ENCODE peak calls at places on chromosomes 16 and 17, in six cellular contexts. One of them, this sample, is unnamed.

GRCh38 chr16:46961373-46962353 is 11.8 kb downstream of the DNAJA2 start:
- DNase-seq in lung: no peak
- DNase-seq in left ventricle myocardium inferior: no peak
- DNase-seq in stomach: no peak
- DNase-seq in cardiac muscle cell: no peak
- DNase-seq in neural crest cell: no peak
- DNase-seq in this sample: no peak

GRCh38 chr17:65294184-65294719 is 157.1 kb downstream of the RGS9 start:
- DNase-seq in lung: peak; percentile 57
- DNase-seq in left ventricle myocardium inferior: peak; percentile 38
- DNase-seq in stomach: peak; percentile 69
- DNase-seq in cardiac muscle cell: peak; percentile 83
- DNase-seq in neural crest cell: peak; percentile 53
- DNase-seq in this sample: peak; percentile 73

GRCh38 chr17:28896884-28897768 is at the start of gene FLOT2:
- DNase-seq in lung: peak; percentile 83
- DNase-seq in left ventricle myocardium inferior: peak; percentile 67
- DNase-seq in stomach: peak; percentile 54
- DNase-seq in cardiac muscle cell: peak; percentile 83
- DNase-seq in neural crest cell: peak; percentile 53
- DNase-seq in this sample: peak; percentile 71

GRCh38 chr17:65191805-65192740 is 54.9 kb downstream of the RGS9 start:
- DNase-seq in lung: no peak
- DNase-seq in left ventricle myocardium inferior: no peak
- DNase-seq in stomach: no peak
- DNase-seq in cardiac muscle cell: no peak
- DNase-seq in neural crest cell: no peak
- DNase-seq in this sample: no peak

GRCh38 chr16:85376292-85377095 is 236.6 kb upstream of the GSE1 start:
- DNase-seq in lung: no peak
- DNase-seq in left ventricle myocardium inferior: peak; percentile 69
- DNase-seq in stomach: peak; percentile 67
- DNase-seq in cardiac muscle cell: no peak
- DNase-seq in neural crest cell: no peak
- DNase-seq in this sample: no peak

GRCh38 chr16:24980077-24980793 is 34.9 kb downstream of the ARHGAP17 start:
- DNase-seq in lung: no peak
- DNase-seq in left ventricle myocardium inferior: no peak
- DNase-seq in stomach: no peak
- DNase-seq in cardiac muscle cell: no peak
- DNase-seq in neural crest cell: no peak
- DNase-seq in this sample: peak; percentile 45

GRCh38 chr17:79005063-79005861 is 4.3 kb downstream of the CANT1 start:
- DNase-seq in lung: peak; percentile 59
- DNase-seq in left ventricle myocardium inferior: no peak
- DNase-seq in stomach: peak; percentile 74
- DNase-seq in cardiac muscle cell: no peak
- DNase-seq in neural crest cell: no peak
- DNase-seq in this sample: peak; percentile 17

GRCh38 chr17:47287639-47288038 is 34.0 kb downstream of the ITGB3 start:
- DNase-seq in lung: no peak
- DNase-seq in left ventricle myocardium inferior: no peak
- DNase-seq in stomach: no peak
- DNase-seq in cardiac muscle cell: no peak
- DNase-seq in neural crest cell: no peak
- DNase-seq in this sample: no peak

GRCh38 chr16:29898786-29899515 is 399 bp downstream of the SEZ6L2 start:
- DNase-seq in lung: no peak
- DNase-seq in left ventricle myocardium inferior: no peak
- DNase-seq in stomach: peak; percentile 71
- DNase-seq in cardiac muscle cell: no peak
- DNase-seq in neural crest cell: no peak
- DNase-seq in this sample: no peak

GRCh38 chr17:45649796-45650195 is 134.3 kb upstream of the CRHR1 start:
- DNase-seq in lung: no peak
- DNase-seq in left ventricle myocardium inferior: no peak
- DNase-seq in stomach: no peak
- DNase-seq in cardiac muscle cell: no peak
- DNase-seq in neural crest cell: no peak
- DNase-seq in this sample: no peak

DNA sequence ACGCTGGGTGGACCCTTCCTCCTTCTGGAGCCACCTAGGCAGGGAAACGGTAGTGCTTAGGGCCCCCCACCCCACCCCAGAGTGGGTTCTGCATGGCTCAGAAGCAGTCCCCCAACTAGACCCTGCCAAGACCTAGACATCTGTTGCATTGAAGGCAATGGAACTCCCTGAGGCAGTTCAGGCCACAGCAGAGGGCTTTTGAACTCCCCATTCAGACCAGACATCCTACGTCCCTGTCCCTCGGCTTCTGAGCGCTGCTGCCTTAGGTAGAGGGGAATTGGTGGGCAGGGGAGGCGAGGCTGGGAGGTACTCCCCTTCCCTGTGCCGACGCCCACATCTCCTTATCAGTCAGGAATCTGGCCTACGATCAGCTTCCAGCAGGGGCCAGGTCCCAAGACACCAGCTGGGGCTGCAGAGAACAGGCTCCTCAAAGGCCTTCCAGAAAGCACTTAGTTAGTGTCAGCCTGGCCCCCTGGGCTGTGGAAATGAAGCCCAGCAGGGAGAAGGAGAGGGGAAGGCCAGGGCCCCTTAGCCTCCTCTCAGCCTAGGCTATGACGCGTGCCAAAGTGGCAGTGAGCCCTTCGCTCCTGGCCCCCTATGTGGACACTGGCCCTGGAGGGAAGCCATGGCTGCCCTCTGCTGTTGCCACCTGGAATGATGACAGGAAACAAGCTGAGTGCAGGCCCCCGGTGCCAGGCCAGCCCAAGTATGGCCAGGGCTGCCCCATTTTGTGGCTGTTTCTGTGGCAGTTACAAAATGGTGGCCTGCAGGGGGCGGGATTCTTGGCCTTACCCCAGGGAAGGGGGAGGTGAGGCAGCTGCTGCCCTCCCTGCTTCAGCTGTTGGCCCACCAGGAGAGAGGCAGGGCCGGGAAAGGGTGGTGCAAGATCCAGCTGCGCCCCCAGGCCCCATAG is 11.1 kb downstream of the TBX4 start:
- DNase-seq in lung: no peak
- DNase-seq in left ventricle myocardium inferior: no peak
- DNase-seq in stomach: no peak
- DNase-seq in cardiac muscle cell: no peak
- DNase-seq in neural crest cell: no peak
- DNase-seq in this sample: no peak
- TF ChIP-seq CTCF in lung: no peak
- TF ChIP-seq CTCF in left ventricle myocardium inferior: no peak
- TF ChIP-seq CTCF in stomach: no peak
- TF ChIP-seq CTCF in cardiac muscle cell: peak; percentile 11
- TF ChIP-seq CTCF in neural crest cell: peak; percentile 16
- TF ChIP-seq CTCF in this sample: no peak

GRCh38 chr17:27354491-27355081 is 60.7 kb downstream of the WSB1 start:
- DNase-seq in lung: no peak
- DNase-seq in left ventricle myocardium inferior: no peak
- DNase-seq in stomach: no peak
- DNase-seq in cardiac muscle cell: no peak
- DNase-seq in neural crest cell: no peak
- DNase-seq in this sample: no peak

GRCh38 chr17:27352481-27353460 is 58.9 kb downstream of the WSB1 start:
- DNase-seq in lung: no peak
- DNase-seq in left ventricle myocardium inferior: no peak
- DNase-seq in stomach: no peak
- DNase-seq in cardiac muscle cell: no peak
- DNase-seq in neural crest cell: no peak
- DNase-seq in this sample: no peak

GRCh38 chr17:27355419-27355818 is 61.5 kb downstream of the WSB1 start:
- DNase-seq in lung: no peak
- DNase-seq in left ventricle myocardium inferior: no peak
- DNase-seq in stomach: no peak
- DNase-seq in cardiac muscle cell: no peak
- DNase-seq in neural crest cell: no peak
- DNase-seq in this sample: no peak

GRCh38 chr17:27353469-27354050 is 59.6 kb downstream of the WSB1 start:
- DNase-seq in lung: peak; percentile 93
- DNase-seq in left ventricle myocardium inferior: peak; percentile 92
- DNase-seq in stomach: peak; percentile 88
- DNase-seq in cardiac muscle cell: peak; percentile 90
- DNase-seq in neural crest cell: peak; percentile 83
- DNase-seq in this sample: peak; percentile 98

DNA sequence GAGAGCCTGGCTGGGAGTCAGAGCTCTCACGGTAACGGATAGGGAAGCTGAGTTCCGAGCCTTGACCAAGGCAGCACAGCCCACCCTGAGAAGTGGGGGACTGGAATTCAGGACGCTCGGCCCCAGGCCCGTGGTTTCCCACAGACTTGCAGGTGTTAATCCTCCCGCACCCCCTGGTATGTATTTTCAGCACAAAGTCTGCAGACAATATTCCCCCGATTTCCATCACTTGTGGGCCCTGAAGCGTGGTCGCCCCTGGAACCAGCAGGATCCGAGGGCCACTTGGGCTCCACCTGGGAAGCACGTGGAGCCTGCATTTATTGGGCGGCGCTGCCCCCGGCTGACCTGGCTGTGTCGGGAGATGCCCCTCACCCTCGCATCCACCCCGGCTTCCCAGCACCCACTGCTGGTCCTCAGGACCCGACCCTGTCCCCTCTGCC is 60.2 kb downstream of the WSB1 start:
- DNase-seq in lung: no peak
- DNase-seq in left ventricle myocardium inferior: no peak
- DNase-seq in stomach: no peak
- DNase-seq in cardiac muscle cell: no peak
- DNase-seq in neural crest cell: no peak
- DNase-seq in this sample: peak; percentile 47
- TF ChIP-seq CTCF in lung: no peak
- TF ChIP-seq CTCF in left ventricle myocardium inferior: peak; percentile 3
- TF ChIP-seq CTCF in stomach: no peak
- TF ChIP-seq CTCF in cardiac muscle cell: no peak
- TF ChIP-seq CTCF in neural crest cell: no peak
- TF ChIP-seq CTCF in this sample: no peak

DNA sequence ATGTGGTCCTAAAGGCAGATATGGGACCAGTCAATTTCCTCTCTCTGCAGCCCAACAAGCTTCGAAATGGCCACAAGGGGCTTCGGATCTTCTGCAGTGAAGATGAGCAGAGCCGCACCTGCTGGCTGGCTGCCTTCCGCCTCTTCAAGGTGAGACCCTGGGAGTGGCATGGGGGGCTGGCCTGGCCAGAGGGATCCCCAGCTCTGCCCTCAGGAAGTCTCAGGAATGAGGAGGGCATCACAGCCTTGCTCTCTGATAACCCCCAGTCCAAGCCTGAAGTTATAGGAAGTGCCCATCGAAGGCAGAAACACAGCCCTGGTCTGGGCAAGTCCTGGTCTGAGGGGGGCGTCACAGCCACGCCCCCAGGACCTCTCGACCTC is 7.1 kb downstream of the GRB7 start:
- DNase-seq in lung: no peak
- DNase-seq in left ventricle myocardium inferior: no peak
- DNase-seq in stomach: no peak
- DNase-seq in cardiac muscle cell: no peak
- DNase-seq in neural crest cell: no peak
- DNase-seq in this sample: no peak
- TF ChIP-seq CTCF in lung: no peak
- TF ChIP-seq CTCF in left ventricle myocardium inferior: no peak
- TF ChIP-seq CTCF in stomach: no peak
- TF ChIP-seq CTCF in cardiac muscle cell: no peak
- TF ChIP-seq CTCF in neural crest cell: no peak
- TF ChIP-seq CTCF in this sample: no peak

DNA sequence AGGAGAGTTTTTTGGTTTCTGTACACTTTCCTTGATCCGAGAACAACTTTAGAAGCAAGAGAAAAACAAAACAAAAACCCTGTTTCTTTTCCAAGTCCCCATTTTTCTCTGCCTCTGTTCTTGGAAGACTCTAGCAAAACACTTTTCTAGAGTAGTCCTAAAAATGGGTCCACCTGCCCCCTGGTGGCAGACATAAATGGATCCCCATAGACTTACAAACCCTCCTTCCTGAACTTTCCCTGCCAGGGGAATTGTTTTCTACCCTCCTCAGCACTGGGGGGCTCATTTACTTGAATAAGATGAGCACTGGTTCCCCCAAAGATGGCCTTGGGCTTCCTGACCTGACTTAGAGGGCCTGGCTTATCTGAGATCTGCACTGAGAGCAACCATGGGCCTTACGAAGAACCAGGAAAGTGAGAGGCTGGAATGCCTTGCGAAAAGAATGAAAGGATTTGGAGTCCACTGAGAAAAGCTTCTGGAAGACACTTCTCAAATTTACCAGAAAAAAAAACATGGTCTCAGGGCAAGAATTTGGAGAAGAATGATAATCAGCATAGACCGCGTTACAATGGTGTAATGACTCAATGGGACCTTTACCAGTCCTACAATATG is 48.0 kb upstream of the CDYL2 start:
- DNase-seq in lung: no peak
- DNase-seq in left ventricle myocardium inferior: no peak
- DNase-seq in stomach: no peak
- DNase-seq in cardiac muscle cell: peak; percentile 2
- DNase-seq in neural crest cell: no peak
- DNase-seq in this sample: peak; percentile 40
- TF ChIP-seq CTCF in lung: no peak
- TF ChIP-seq CTCF in left ventricle myocardium inferior: peak; percentile 31
- TF ChIP-seq CTCF in stomach: no peak
- TF ChIP-seq CTCF in cardiac muscle cell: peak; percentile 48
- TF ChIP-seq CTCF in neural crest cell: peak; percentile 54
- TF ChIP-seq CTCF in this sample: peak; percentile 25